ENCODE peak calls at places on chromosomes 13 and 19, in four cellular contexts. One of them, this sample, is unnamed.
A peak's percentile ranks its signal among the peaks of the same experiment; 100 is the strongest.

GRCh38 chr19:18300930-18301717 is 19.7 kb upstream of the JUND start:
- DNase-seq in cardiac fibroblast: peak; percentile 80
- DNase-seq in MCF 10A: peak; percentile 68
- DNase-seq in uterus: peak; percentile 85
- DNase-seq in this sample: peak; percentile 97

GRCh38 chr13:95698047-95698749 is 21.3 kb downstream of the DNAJC3 start:
- DNase-seq in cardiac fibroblast: peak; percentile 37
- DNase-seq in MCF 10A: peak; percentile 70
- DNase-seq in uterus: no peak
- DNase-seq in this sample: no peak

GRCh38 chr13:40129467-40129866 is 474.0 kb downstream of the COG6 start:
- DNase-seq in uterus: no peak
- DNase-seq in cardiac fibroblast: no peak
- DNase-seq in MCF 10A: no peak
- DNase-seq in this sample: no peak

GRCh38 chr19:42540071-42540553 is 11.8 kb upstream of the CEACAM1 start:
- DNase-seq in cardiac fibroblast: no peak
- DNase-seq in uterus: no peak
- DNase-seq in MCF 10A: no peak
- DNase-seq in this sample: no peak

GRCh38 chr13:113514844-113515243 is 24.3 kb upstream of the DCUN1D2 start:
- DNase-seq in cardiac fibroblast: no peak
- DNase-seq in uterus: no peak
- DNase-seq in MCF 10A: no peak
- DNase-seq in this sample: no peak

GRCh38 chr13:23609414-23610186 is 39.4 kb downstream of the TNFRSF19 start:
- DNase-seq in cardiac fibroblast: peak; percentile 62
- DNase-seq in MCF 10A: no peak
- DNase-seq in uterus: peak; percentile 57
- DNase-seq in this sample: no peak

GRCh38 chr13:95784161-95784880 is 107.4 kb downstream of the DNAJC3 start:
- DNase-seq in MCF 10A: peak; percentile 85
- DNase-seq in uterus: no peak
- DNase-seq in cardiac fibroblast: peak; percentile 66
- DNase-seq in this sample: no peak

GRCh38 chr13:44451109-44451508 is 77.5 kb downstream of the SERP2 start:
- DNase-seq in uterus: no peak
- DNase-seq in cardiac fibroblast: no peak
- DNase-seq in MCF 10A: no peak
- DNase-seq in this sample: peak; percentile 65

GRCh38 chr19:12715929-12716328 is 7.8 kb downstream of the TNPO2 start:
- DNase-seq in uterus: no peak
- DNase-seq in cardiac fibroblast: no peak
- DNase-seq in MCF 10A: no peak
- DNase-seq in this sample: no peak

GRCh38 chr19:46383171-46383815 is 30.1 kb downstream of the CCDC8 start:
- DNase-seq in cardiac fibroblast: no peak
- DNase-seq in uterus: no peak
- DNase-seq in MCF 10A: no peak
- DNase-seq in this sample: no peak

GRCh38 chr13:112453874-112454647 is 77.9 kb downstream of the SPACA7 start:
- DNase-seq in uterus: no peak
- DNase-seq in cardiac fibroblast: no peak
- DNase-seq in MCF 10A: no peak
- DNase-seq in this sample: no peak

GRCh38 chr19:1799695-1800342 is 12.3 kb downstream of the ATP8B3 start:
- DNase-seq in MCF 10A: no peak
- DNase-seq in cardiac fibroblast: no peak
- DNase-seq in uterus: no peak
- DNase-seq in this sample: no peak

GRCh38 chr19:5308471-5309437 is 31.9 kb downstream of the PTPRS start:
- DNase-seq in MCF 10A: peak; percentile 96
- DNase-seq in cardiac fibroblast: peak; percentile 79
- DNase-seq in uterus: peak; percentile 88
- DNase-seq in this sample: peak; percentile 60